ENCODE peak calls at places on chromosomes 11 and 22, in six cellular contexts. D, Y, K, O, N and U are unnamed samples.

GRCh38 chr11:13169709-13170108 is 107.9 kb upstream of the BMAL1 start:
- DNase-seq in D (peak; percentile 84), Y (peak; percentile 82), K (no peak), O (no peak), N (peak; percentile 41), U (no peak)

GRCh38 chr22:37566329-37566837 is 6.1 kb downstream of the CDC42EP1 start:
- DNase-seq in D (no peak), Y (no peak), K (peak; percentile 27), O (peak; percentile 30), N (no peak), U (peak; percentile 29)

GRCh38 chr11:27635567-27636037 is 64.7 kb downstream of the BDNF start:
- DNase-seq in D (no peak), Y (peak; percentile 88), K (no peak), O (no peak), N (no peak), U (no peak)

GRCh38 chr11:82521427-82521826 is 212.2 kb downstream of the FAM181B start:
- DNase-seq in D (no peak), Y (no peak), K (no peak), O (no peak), N (no peak), U (no peak)

GRCh38 chr11:101553891-101554292 is 29.9 kb downstream of the TRPC6 start:
- DNase-seq in D (no peak), Y (no peak), K (peak; percentile 62), O (no peak), N (no peak), U (no peak)

GRCh38 chr11:8247312-8247711 is 16.4 kb downstream of the LMO1 start:
- DNase-seq in D (no peak), Y (peak; percentile 52), K (peak; percentile 28), O (no peak), N (no peak), U (no peak)

GRCh38 chr11:11786771-11787170 is 55.0 kb upstream of the USP47 start:
- DNase-seq in D (peak; percentile 17), Y (peak; percentile 36), K (no peak), O (no peak), N (peak; percentile 3), U (no peak)

GRCh38 chr11:73350908-73351636 is 25.1 kb upstream of the RELT start:
- DNase-seq in D (peak; percentile 71), Y (peak; percentile 73), K (peak; percentile 79), O (peak; percentile 31), N (peak; percentile 52), U (peak; percentile 46)

GRCh38 chr11:68380786-68381622 is 68.6 kb downstream of the LRP5 start:
- DNase-seq in D (no peak), Y (no peak), K (no peak), O (no peak), N (no peak), U (no peak)

GRCh38 chr11:81237139-81237538 is 1496.5 kb downstream of the FAM181B start:
- DNase-seq in D (peak; percentile 6), Y (peak; percentile 71), K (peak; percentile 31), O (no peak), N (no peak), U (no peak)

GRCh38 chr11:104146421-104146820 is 17.5 kb downstream of the PDGFD start:
- DNase-seq in D (peak; percentile 55), Y (no peak), K (no peak), O (no peak), N (no peak), U (no peak)

GRCh38 chr11:131943296-131943695 is 572.9 kb downstream of the NTM start:
- DNase-seq in D (no peak), Y (peak; percentile 64), K (no peak), O (no peak), N (no peak), U (no peak)

GRCh38 chr22:40487663-40488249 is 117.4 kb downstream of the SGSM3 start:
- DNase-seq in D (no peak), Y (peak; percentile 55), K (peak; percentile 37), O (no peak), N (no peak), U (no peak)

GRCh38 chr11:94149435-94149834 is 20.8 kb downstream of the PANX1 start:
- DNase-seq in D (peak; percentile 69), Y (peak; percentile 74), K (no peak), O (no peak), N (no peak), U (no peak)

GRCh38 chr22:30398685-30399680 is 2.2 kb downstream of the SEC14L2 start:
- DNase-seq in D (no peak), Y (peak; percentile 22), K (no peak), O (no peak), N (no peak), U (no peak)

GRCh38 chr11:92380882-92381281 is 156.3 kb downstream of the FAT3 start:
- DNase-seq in D (peak; percentile 35), Y (peak; percentile 69), K (no peak), O (no peak), N (no peak), U (no peak)

GRCh38 chr22:24948356-24949202 is 2.1 kb upstream of the LHFPL7 start:
- DNase-seq in D (no peak), Y (no peak), K (no peak), O (no peak), N (no peak), U (no peak)

GRCh38 chr11:41414771-41415440 is 44.5 kb downstream of the LRRC4C start:
- DNase-seq in D (no peak), Y (no peak), K (no peak), O (no peak), N (no peak), U (no peak)

GRCh38 chr11:126608626-126609010 is 253.1 kb downstream of the ST3GAL4 start:
- DNase-seq in D (no peak), Y (no peak), K (no peak), O (no peak), N (no peak), U (no peak)